ENCODE peak calls at places on chromosome 2, in six cellular contexts. L is CD4-positive, CD25-positive, alpha-beta regulatory T cell; W is effector memory CD4-positive, alpha-beta T cell; X is GM23338; B is fibroblast of lung; K is heart right ventricle. D is an unnamed sample.

GRCh38 chr2:214376631-214377624 is 33.9 kb upstream of the VWC2L start:
- DNase-seq in L (no peak), W (no peak), X (no peak), B (peak; percentile 63), K (no peak), D (no peak)

GRCh38 chr2:6443424-6443823 is 422.3 kb downstream of the CMPK2 start:
- DNase-seq in L (no peak), W (no peak), X (no peak), B (peak; percentile 44), K (no peak), D (no peak)

GRCh38 chr2:201257381-201257940 is 2.9 kb upstream of the CASP8 start:
- DNase-seq in L (peak; percentile 69), W (peak; percentile 37), X (no peak), B (no peak), K (peak; percentile 11), D (peak; percentile 65)

GRCh38 chr2:191010887-191011885 is 2.8 kb downstream of the STAT1 start:
- DNase-seq in L (no peak), W (no peak), X (no peak), B (no peak), K (no peak), D (no peak)

GRCh38 chr2:161332568-161332967 is 24.3 kb downstream of the PSMD14 start:
- DNase-seq in L (no peak), W (no peak), X (no peak), B (no peak), K (no peak), D (no peak)

GRCh38 chr2:189466656-189467055 is 25.4 kb downstream of the WDR75 start:
- DNase-seq in L (peak; percentile 26), W (no peak), X (peak; percentile 50), B (peak; percentile 7), K (peak; percentile 26), D (no peak)

GRCh38 chr2:223613017-223613950 is 11.1 kb upstream of the SCG2 start:
- DNase-seq in L (no peak), W (no peak), X (peak; percentile 82), B (peak; percentile 99), K (peak; percentile 82), D (no peak)

GRCh38 chr2:234643407-234643806 is 146.5 kb upstream of the ARL4C start:
- DNase-seq in L (no peak), W (no peak), X (peak; percentile 52), B (peak; percentile 14), K (no peak), D (no peak)

GRCh38 chr2:29053680-29054400 is 20.5 kb downstream of the PCARE start:
- DNase-seq in L (no peak), W (no peak), X (no peak), B (no peak), K (no peak), D (no peak)

GRCh38 chr2:165390875-165391274 is 78.6 kb upstream of the CSRNP3 start:
- DNase-seq in L (no peak), W (no peak), X (no peak), B (no peak), K (no peak), D (no peak)

GRCh38 chr2:158999458-158999857 is 31.0 kb downstream of the TANC1 start:
- DNase-seq in L (no peak), W (no peak), X (no peak), B (peak; percentile 84), K (no peak), D (no peak)

GRCh38 chr2:142935563-142936089 is 58.2 kb downstream of the KYNU start:
- DNase-seq in L (no peak), W (no peak), X (no peak), B (no peak), K (no peak), D (no peak)

GRCh38 chr2:208320686-208321085 is 54.6 kb downstream of the PIKFYVE start:
- DNase-seq in L (no peak), W (no peak), X (no peak), B (peak; percentile 13), K (peak; percentile 75), D (no peak)

GRCh38 chr2:23385351-23385747 is 370 bp downstream of the KLHL29 start:
- DNase-seq in L (no peak), W (no peak), X (peak; percentile 59), B (peak; percentile 48), K (no peak), D (no peak)

GRCh38 chr2:106685180-106685897 is 198.2 kb downstream of the CD8B2 start:
- DNase-seq in L (no peak), W (no peak), X (peak; percentile 6), B (no peak), K (no peak), D (no peak)

GRCh38 chr2:62410015-62410453 is 96.0 kb downstream of the TMEM17 start:
- DNase-seq in L (no peak), W (no peak), X (peak; percentile 24), B (no peak), K (peak; percentile 32), D (no peak)

GRCh38 chr2:48774251-48774650 is 18.7 kb upstream of the LHCGR start:
- DNase-seq in L (no peak), W (no peak), X (no peak), B (no peak), K (no peak), D (no peak)

GRCh38 chr2:217527586-217528202 is 475.1 kb downstream of the TNS1 start:
- DNase-seq in L (no peak), W (no peak), X (no peak), B (peak; percentile 72), K (no peak), D (no peak)

GRCh38 chr2:101699939-101700442 is 2.5 kb downstream of the MAP4K4 start:
- DNase-seq in L (no peak), W (no peak), X (peak; percentile 36), B (peak; percentile 41), K (no peak), D (no peak)

GRCh38 chr2:178553047-178553446 is 72.8 kb downstream of the PLEKHA3 start:
- DNase-seq in L (no peak), W (no peak), X (no peak), B (peak; percentile 89), K (no peak), D (no peak)

GRCh38 chr2:10357770-10358169 is 55.1 kb downstream of the HPCAL1 start:
- DNase-seq in L (no peak), W (no peak), X (no peak), B (no peak), K (no peak), D (no peak)

GRCh38 chr2:46314065-46314835 is 17.0 kb downstream of the EPAS1 start:
- DNase-seq in L (no peak), W (no peak), X (no peak), B (no peak), K (no peak), D (no peak)
- H3K4me1 ChIP-seq in L (no peaks in the 10 kb centered on the region), W (no peaks in the 10 kb centered on the region), X (no peaks in the 10 kb centered on the region), B (peaks cover 35% of the 10 kb centered on the region), K (peaks cover 96% of the 10 kb centered on the region), D (no peaks in the 10 kb centered on the region)

DNA sequence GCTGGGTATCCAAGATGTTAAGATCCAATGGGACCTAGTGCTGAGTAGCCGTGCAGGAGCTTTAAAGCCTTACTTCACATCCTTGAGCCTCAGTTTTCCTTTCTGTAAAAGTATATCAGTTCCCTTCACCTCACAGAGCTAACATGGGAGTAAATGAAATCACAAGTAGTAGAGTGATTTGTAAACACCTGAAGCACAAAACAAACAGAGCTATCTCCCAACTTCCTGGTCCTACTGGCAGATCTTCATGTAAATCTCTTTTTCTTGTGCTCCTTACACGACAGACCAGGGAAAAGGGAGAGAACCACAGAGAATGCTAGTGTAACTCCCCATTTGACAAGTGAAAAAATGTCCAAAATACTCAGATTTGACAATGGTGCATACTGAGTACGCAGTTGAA is 17.3 kb downstream of the CCDC93 start:
- DNase-seq in L (no peak), W (no peak), X (no peak), B (no peak), K (no peak), D (no peak)
- H3K36me3 ChIP-seq in L (peaks cover 94% of the 10 kb centered on the region), W (peaks cover 87% of the 10 kb centered on the region), X (peaks cover 34% of the 10 kb centered on the region), B (peaks cover 10% of the 10 kb centered on the region), K (peaks cover 100% of the 10 kb centered on the region), D (peaks cover 90% of the 10 kb centered on the region)

DNA sequence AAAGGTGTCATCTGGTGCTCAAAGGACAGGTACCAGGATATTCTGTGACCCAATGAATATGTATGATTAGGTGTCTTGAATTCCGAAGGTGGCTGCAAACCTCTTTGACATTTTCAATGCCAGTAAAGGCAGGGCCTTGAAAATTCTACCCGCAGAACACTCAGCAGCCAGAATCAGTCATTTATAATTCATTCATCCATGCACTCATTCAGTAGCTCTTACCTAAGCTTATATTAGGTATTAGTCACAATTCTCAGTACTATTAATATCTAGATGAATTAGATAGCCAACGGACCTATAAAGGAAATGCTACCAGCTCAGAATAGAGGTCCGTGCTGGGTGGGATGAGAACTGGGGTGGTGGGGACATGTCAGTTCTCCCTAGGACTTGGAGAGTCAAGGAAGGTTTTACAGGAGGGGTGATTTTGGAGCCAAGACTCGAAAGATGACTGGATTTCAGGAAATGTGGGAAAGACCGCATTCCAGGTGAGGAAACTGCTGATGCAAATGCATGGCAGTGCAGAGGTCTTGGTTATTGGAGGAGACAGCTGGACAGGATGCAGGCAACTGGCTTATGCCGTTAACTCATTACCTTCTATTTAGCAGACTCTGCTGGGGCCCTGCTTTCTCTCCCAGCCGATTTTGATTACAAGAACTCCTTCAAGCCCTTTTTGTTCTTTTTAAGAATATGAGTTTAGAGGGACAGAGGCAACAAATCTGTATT is 7.2 kb downstream of the TRIB2 start:
- DNase-seq in L (no peak), W (no peak), X (no peak), B (peak; percentile 76), K (no peak), D (no peak)
- H3K4me1 ChIP-seq in L (peaks cover 84% of the 10 kb centered on the region), W (peaks cover 45% of the 10 kb centered on the region), X (peaks cover 34% of the 10 kb centered on the region), B (peaks cover 18% of the 10 kb centered on the region), K (peaks cover 56% of the 10 kb centered on the region), D (peaks cover 67% of the 10 kb centered on the region)

DNA sequence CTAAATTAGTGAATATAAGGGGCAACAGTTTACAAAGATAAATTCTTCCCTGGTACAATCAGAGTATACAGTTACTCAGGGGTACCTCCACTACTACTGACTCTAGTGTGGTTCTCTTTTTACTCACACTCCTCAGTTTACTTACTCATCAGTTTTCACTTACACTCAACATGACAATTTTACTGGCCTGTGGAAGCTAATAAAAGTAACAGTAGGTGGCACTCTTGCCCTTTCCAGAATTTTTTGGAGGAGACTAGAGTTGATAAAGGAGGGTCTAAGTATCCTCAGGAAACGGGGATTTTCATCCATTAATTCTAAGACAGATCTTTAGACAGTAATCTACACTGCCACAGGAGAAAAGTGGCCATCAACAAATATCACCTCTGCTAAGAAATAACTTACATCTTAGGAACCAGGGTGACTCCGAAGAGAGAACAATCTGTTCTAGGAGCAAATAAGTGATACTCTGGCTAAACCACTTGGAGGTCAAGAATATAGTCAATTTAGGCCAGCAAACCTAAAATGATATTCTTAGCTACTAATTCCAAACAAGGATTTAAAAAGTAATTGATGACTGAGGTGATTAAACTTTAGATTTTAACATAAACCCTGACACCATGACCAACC is 61.3 kb downstream of the ATL2 start:
- DNase-seq in L (peak; percentile 70), W (no peak), X (peak; percentile 76), B (peak; percentile 42), K (peak; percentile 32), D (no peak)
- H3K36me3 ChIP-seq in L (peaks cover 39% of the 10 kb centered on the region), W (peaks cover 26% of the 10 kb centered on the region), X (peaks cover 33% of the 10 kb centered on the region), B (peaks cover 5% of the 10 kb centered on the region), K (peaks cover 80% of the 10 kb centered on the region), D (no peaks in the 10 kb centered on the region)

D was measured in naive thymus-derived CD4-positive, alpha-beta T cell.